ENCODE peak calls at places on chromosome 4, in six cellular contexts. E, L, H, N, G and C are unnamed samples.

GRCh38 chr4:7649741-7650531 is 215.2 kb upstream of the PSAPL1 start:
- DNase-seq in E (no peak), L (peak; percentile 53), H (no peak), N (no peak), G (no peak), C (peak; percentile 95)

GRCh38 chr4:82247629-82248028 is 126.2 kb downstream of the HNRNPD start:
- DNase-seq in E (no peak), L (no peak), H (no peak), N (no peak), G (no peak), C (no peak)

GRCh38 chr4:7195546-7196282 is 3.4 kb downstream of the SORCS2 start:
- DNase-seq in E (no peak), L (no peak), H (no peak), N (no peak), G (no peak), C (peak; percentile 53)

GRCh38 chr4:119672086-119672485 is 43.5 kb upstream of the PDE5A start:
- DNase-seq in E (no peak), L (no peak), H (no peak), N (no peak), G (no peak), C (no peak)

GRCh38 chr4:139603576-139604387 is 47.8 kb upstream of the SETD7 start:
- DNase-seq in E (peak; percentile 55), L (no peak), H (no peak), N (peak; percentile 10), G (no peak), C (peak; percentile 67)

GRCh38 chr4:153079824-153080486 is 124.3 kb upstream of the TRIM2 start:
- DNase-seq in E (no peak), L (no peak), H (no peak), N (no peak), G (no peak), C (no peak)

GRCh38 chr4:55947254-55947882 is 1.4 kb upstream of the CEP135 start:
- DNase-seq in E (no peak), L (no peak), H (peak; percentile 72), N (peak; percentile 67), G (no peak), C (no peak)

GRCh38 chr4:47000406-47000805 is 7.0 kb upstream of the GABRA4 start:
- DNase-seq in E (no peak), L (no peak), H (no peak), N (no peak), G (no peak), C (no peak)

GRCh38 chr4:127400736-127401346 is 231.9 kb upstream of the INTU start:
- DNase-seq in E (peak; percentile 28), L (no peak), H (peak; percentile 7), N (peak; percentile 18), G (peak; percentile 44), C (peak; percentile 84)

GRCh38 chr4:61468091-61468720 is 268.1 kb downstream of the ADGRL3 start:
- DNase-seq in E (no peak), L (no peak), H (no peak), N (no peak), G (no peak), C (no peak)

GRCh38 chr4:119672938-119673337 is 44.3 kb upstream of the PDE5A start:
- DNase-seq in E (no peak), L (no peak), H (no peak), N (no peak), G (no peak), C (no peak)

GRCh38 chr4:126678608-126679007 is 954.1 kb upstream of the INTU start:
- DNase-seq in E (no peak), L (no peak), H (no peak), N (no peak), G (no peak), C (no peak)

GRCh38 chr4:5708171-5708828 is at the start of gene EVC2:
- DNase-seq in E (peak; percentile 58), L (peak; percentile 76), H (peak; percentile 79), N (no peak), G (peak; percentile 87), C (peak; percentile 72)

GRCh38 chr4:151427268-151427667 is 18.3 kb downstream of the FHIP1A start:
- DNase-seq in E (no peak), L (no peak), H (no peak), N (no peak), G (no peak), C (no peak)

GRCh38 chr4:8559011-8559410 is 21.2 kb upstream of the GPR78 start:
- DNase-seq in E (no peak), L (no peak), H (no peak), N (no peak), G (no peak), C (no peak)

GRCh38 chr4:38670061-38670894 is 6.3 kb downstream of the KLF3 start:
- DNase-seq in E (peak; percentile 66), L (no peak), H (no peak), N (no peak), G (no peak), C (no peak)
- H3K4me3 ChIP-seq in E (no peak overlapping the region), L (peak overlapping the region; percentile 31), H (no peak overlapping the region), N (no peak overlapping the region), G (peak overlapping the region; percentile 1), C (no peak overlapping the region)

GRCh38 chr4:53656421-53656981 is 65.2 kb upstream of the LNX1 start:
- DNase-seq in E (no peak), L (no peak), H (no peak), N (no peak), G (no peak), C (peak; percentile 85)
- TF ChIP-seq CTCF in E (peak; percentile 49), L (peak; percentile 27), H (no peak), N (no peak), G (no peak), C (peak; percentile 93)

GRCh38 chr4:87019243-87019817 is 84.5 kb downstream of the AFF1 start:
- DNase-seq in E (no peak), L (no peak), H (no peak), N (no peak), G (no peak), C (no peak)

GRCh38 chr4:87018751-87019150 is 83.9 kb downstream of the AFF1 start:
- DNase-seq in E (no peak), L (no peak), H (no peak), N (no peak), G (no peak), C (no peak)

GRCh38 chr4:87014284-87014782 is 79.5 kb downstream of the AFF1 start:
- DNase-seq in E (no peak), L (no peak), H (no peak), N (no peak), G (no peak), C (peak; percentile 82)

GRCh38 chr4:87019898-87020297 is 85.1 kb downstream of the AFF1 start:
- DNase-seq in E (no peak), L (no peak), H (no peak), N (no peak), G (no peak), C (no peak)

GRCh38 chr4:87017580-87018061 is 82.8 kb downstream of the AFF1 start:
- DNase-seq in E (no peak), L (no peak), H (no peak), N (no peak), G (no peak), C (peak; percentile 75)
- H3K4me3 ChIP-seq in E (no peak overlapping the region), L (no peak overlapping the region), H (no peak overlapping the region), N (no peak overlapping the region), G (no peak overlapping the region), C (no peak overlapping the region)

GRCh38 chr4:44931720-44932119 is 205.4 kb upstream of the GNPDA2 start:
- DNase-seq in E (no peak), L (no peak), H (no peak), N (no peak), G (no peak), C (no peak)
- TF ChIP-seq CTCF in E (no peak), L (no peak), H (no peak), N (no peak), G (no peak), C (no peak)

GRCh38 chr4:88009871-88010270 is 2.4 kb downstream of the PKD2 start:
- DNase-seq in E (no peak), L (no peak), H (no peak), N (no peak), G (no peak), C (no peak)
- H3K4me3 ChIP-seq in E (no peak overlapping the region), L (no peak overlapping the region), H (no peak overlapping the region), N (peak overlapping the region; percentile 26), G (peak overlapping the region; percentile 94), C (peak overlapping the region; percentile 78)

GRCh38 chr4:136637071-136637777 is 895.1 kb downstream of the PCDH18 start:
- DNase-seq in E (peak; percentile 22), L (no peak), H (no peak), N (no peak), G (no peak), C (no peak)
- TF ChIP-seq CTCF in E (peak; percentile 69), L (no peak), H (peak; percentile 36), N (peak; percentile 62), G (no peak), C (peak; percentile 11)